ENCODE peak calls at places on chromosomes 16 and 17, in ten cellular contexts. T, G, Z, V, J, C, Q, Y, I and R are unnamed samples.

GRCh38 chr17:32928527-32929287 is 754 bp downstream of the TMEM98 start:
- DNase-seq in T (no peak), G (no peak), Z (no peak), V (no peak), J (no peak), C (no peak), Q (peak; percentile 34), Y (no peak), I (no peak), R (no peak)

GRCh38 chr17:33183487-33184026 is 109.5 kb downstream of the ASIC2 start:
- DNase-seq in T (no peak), G (no peak), Z (no peak), V (no peak), J (no peak), C (no peak), Q (no peak), Y (no peak), I (no peak), R (no peak)

GRCh38 chr17:20156196-20157077 is 147.3 kb downstream of the SPECC1 start:
- DNase-seq in T (peak; percentile 84), G (no peak), Z (peak; percentile 25), V (no peak), J (peak; percentile 61), C (no peak), Q (peak; percentile 61), Y (peak; percentile 54), I (peak; percentile 49), R (no peak)

GRCh38 chr17:15883617-15884111 is 61.3 kb upstream of the ADORA2B start:
- DNase-seq in T (peak; percentile 30), G (no peak), Z (no peak), V (no peak), J (no peak), C (no peak), Q (no peak), Y (no peak), I (no peak), R (peak; percentile 22)

GRCh38 chr16:23114131-23114904 is 34.9 kb downstream of the USP31 start:
- DNase-seq in T (no peak), G (no peak), Z (no peak), V (peak; percentile 41), J (no peak), C (no peak), Q (no peak), Y (no peak), I (no peak), R (no peak)

GRCh38 chr17:7384489-7385081 is 3.7 kb downstream of the TNK1 start:
- DNase-seq in T (no peak), G (no peak), Z (peak; percentile 8), V (no peak), J (no peak), C (no peak), Q (no peak), Y (no peak), I (no peak), R (no peak)

GRCh38 chr17:42536048-42536371 is at the start of gene NAGLU:
- DNase-seq in T (peak; percentile 96), G (peak; percentile 72), Z (peak; percentile 97), V (peak; percentile 93), J (peak; percentile 97), C (peak; percentile 72), Q (peak; percentile 98), Y (peak; percentile 56), I (peak; percentile 94), R (no peak)

GRCh38 chr17:58513391-58513912 is 986 bp downstream of the MTMR4 start:
- DNase-seq in T (no peak), G (no peak), Z (no peak), V (no peak), J (no peak), C (no peak), Q (no peak), Y (no peak), I (no peak), R (no peak)

GRCh38 chr17:66799839-66800537 is 34.9 kb upstream of the CACNG5 start:
- DNase-seq in T (no peak), G (no peak), Z (no peak), V (no peak), J (peak; percentile 13), C (no peak), Q (no peak), Y (no peak), I (no peak), R (no peak)

GRCh38 chr17:42997390-42997983 is 732 bp upstream of the RPL27 start:
- DNase-seq in T (no peak), G (no peak), Z (no peak), V (no peak), J (no peak), C (no peak), Q (no peak), Y (no peak), I (no peak), R (no peak)

GRCh38 chr17:76115138-76115754 is 11.7 kb upstream of the EXOC7 start:
- DNase-seq in T (no peak), G (no peak), Z (no peak), V (no peak), J (no peak), C (no peak), Q (no peak), Y (no peak), I (no peak), R (no peak)

GRCh38 chr16:48542020-48542473 is 67.9 kb downstream of the N4BP1 start:
- DNase-seq in T (peak; percentile 35), G (no peak), Z (peak; percentile 77), V (peak; percentile 17), J (peak; percentile 48), C (no peak), Q (peak; percentile 67), Y (peak; percentile 8), I (no peak), R (no peak)

GRCh38 chr17:49210158-49211029 is at the start of the genes ABI3 and GNGT2:
- DNase-seq in T (no peak), G (peak; percentile 92), Z (peak; percentile 13), V (no peak), J (peak; percentile 70), C (peak; percentile 38), Q (peak; percentile 26), Y (no peak), I (no peak), R (no peak)

GRCh38 chr17:80421381-80422090 is 6.6 kb downstream of the ENDOV start:
- DNase-seq in T (no peak), G (no peak), Z (no peak), V (no peak), J (no peak), C (no peak), Q (no peak), Y (no peak), I (no peak), R (no peak)

GRCh38 chr17:62616993-62617893 is 10.2 kb upstream of the MRC2 start:
- DNase-seq in T (no peak), G (no peak), Z (no peak), V (no peak), J (no peak), C (no peak), Q (no peak), Y (no peak), I (no peak), R (no peak)

GRCh38 chr17:27511921-27512320 is 55.7 kb downstream of the KSR1 start:
- DNase-seq in T (no peak), G (no peak), Z (no peak), V (no peak), J (no peak), C (no peak), Q (no peak), Y (no peak), I (no peak), R (no peak)

GRCh38 chr16:3732171-3732570 is 14.8 kb upstream of the TRAP1 start:
- DNase-seq in T (no peak), G (no peak), Z (no peak), V (no peak), J (no peak), C (no peak), Q (no peak), Y (no peak), I (no peak), R (no peak)

GRCh38 chr17:18093616-18094408 is 6.1 kb downstream of the DRG2 start:
- DNase-seq in T (peak; percentile 38), G (no peak), Z (peak; percentile 20), V (no peak), J (no peak), C (no peak), Q (no peak), Y (no peak), I (peak; percentile 70), R (no peak)

GRCh38 chr17:49456172-49456965 is 38.7 kb upstream of the NGFR start:
- DNase-seq in T (no peak), G (no peak), Z (no peak), V (no peak), J (no peak), C (no peak), Q (no peak), Y (peak; percentile 95), I (no peak), R (no peak)

GRCh38 chr16:14007460-14007859 is 63.7 kb upstream of the MRTFB start:
- DNase-seq in T (no peak), G (peak; percentile 62), Z (no peak), V (no peak), J (no peak), C (no peak), Q (no peak), Y (no peak), I (no peak), R (no peak)

GRCh38 chr16:57486858-57487834 is 853 bp upstream of the DOK4 start:
- DNase-seq in T (no peak), G (no peak), Z (no peak), V (no peak), J (no peak), C (no peak), Q (no peak), Y (no peak), I (no peak), R (no peak)

GRCh38 chr17:57455063-57455914 is 199.0 kb downstream of the MSI2 start:
- DNase-seq in T (no peak), G (peak; percentile 94), Z (no peak), V (no peak), J (no peak), C (no peak), Q (no peak), Y (no peak), I (peak; percentile 77), R (peak; percentile 64)

GRCh38 chr16:30113031-30113710 is at the start of gene GDPD3:
- DNase-seq in T (no peak), G (no peak), Z (no peak), V (no peak), J (peak; percentile 87), C (no peak), Q (no peak), Y (no peak), I (no peak), R (no peak)

GRCh38 chr17:81154961-81155360 is 10.3 kb upstream of the PVALEF start:
- DNase-seq in T (no peak), G (no peak), Z (no peak), V (no peak), J (no peak), C (no peak), Q (no peak), Y (no peak), I (no peak), R (no peak)

GRCh38 chr16:13939821-13940220 is 19.9 kb downstream of the ERCC4 start:
- DNase-seq in T (no peak), G (no peak), Z (no peak), V (no peak), J (no peak), C (no peak), Q (no peak), Y (no peak), I (no peak), R (no peak)

GRCh38 chr17:66348605-66349165 is 46.3 kb downstream of the PRKCA start:
- DNase-seq in T (peak; percentile 75), G (no peak), Z (peak; percentile 52), V (peak; percentile 21), J (peak; percentile 61), C (no peak), Q (no peak), Y (peak; percentile 81), I (peak; percentile 66), R (no peak)

GRCh38 chr17:61410100-61410551 is 10.5 kb downstream of the TBX2 start:
- DNase-seq in T (no peak), G (no peak), Z (no peak), V (no peak), J (no peak), C (no peak), Q (no peak), Y (no peak), I (peak; percentile 47), R (no peak)

GRCh38 chr16:68893710-68894705 is 50.7 kb downstream of the TANGO6 start:
- DNase-seq in T (no peak), G (no peak), Z (no peak), V (no peak), J (peak; percentile 30), C (no peak), Q (no peak), Y (no peak), I (no peak), R (no peak)